ENCODE peak calls at places on chromosomes 13 and 19, in eight cellular contexts. M is left ventricle myocardium inferior; X is mesendoderm; L is naive thymus-derived CD4-positive, alpha-beta T cell; Z is CD8-positive, alpha-beta T cell; Q is heart left ventricle; P is dorsolateral prefrontal cortex; A is tibial nerve. N is an unnamed sample.

GRCh38 chr13:34070006-34070405 is 252.1 kb downstream of the RFC3 start:
- DNase-seq in Z (no peak), L (no peak), X (no peak), Q (no peak), A (no peak), P (no peak), M (no peak), N (no peak)

GRCh38 chr13:21014139-21014665 is 47.2 kb downstream of the LATS2 start:
- DNase-seq in X (no peak), P (no peak), Z (no peak), M (no peak), Q (no peak), A (no peak), L (no peak), N (no peak)

GRCh38 chr13:41833201-41833600 is 127.7 kb downstream of the VWA8 start:
- DNase-seq in A (no peak), Q (no peak), M (no peak), X (no peak), Z (no peak), P (no peak), L (no peak), N (no peak)

GRCh38 chr19:45645068-45645630 is 6.0 kb upstream of the EML2 start:
- DNase-seq in L (no peak), X (no peak), Q (no peak), P (no peak), A (no peak), Z (no peak), M (no peak), N (no peak)

GRCh38 chr19:22623841-22624221 is 10.3 kb upstream of the ZNF492 start:
- DNase-seq in M (no peak), L (no peak), A (no peak), P (no peak), Q (no peak), Z (no peak), X (no peak), N (no peak)

GRCh38 chr13:30868806-30869470 is 37.1 kb upstream of the MEDAG start:
- DNase-seq in L (no peak), Q (no peak), M (no peak), A (no peak), P (no peak), Z (no peak), X (peak; percentile 25), N (no peak)

GRCh38 chr13:37417042-37417441 is 181.5 kb downstream of the POSTN start:
- DNase-seq in P (no peak), Z (no peak), X (no peak), M (no peak), L (no peak), A (no peak), Q (no peak), N (no peak)

GRCh38 chr13:75416327-75417005 is 65.5 kb downstream of the TBC1D4 start:
- DNase-seq in P (no peak), Q (no peak), X (peak; percentile 42), A (no peak), L (no peak), M (no peak), Z (no peak), N (no peak)

GRCh38 chr19:3620817-3621547 is 5.6 kb downstream of the CACTIN start:
- DNase-seq in L (no peak), M (no peak), P (no peak), Q (no peak), Z (no peak), X (no peak), A (no peak), N (no peak)

GRCh38 chr19:30590596-30591229 is 218.5 kb downstream of the ZNF536 start:
- DNase-seq in Z (no peak), L (no peak), X (no peak), M (no peak), Q (no peak), P (peak; percentile 72), A (no peak), N (peak; percentile 20)

GRCh38 chr13:45180713-45181601 is 19.9 kb downstream of the KCTD4 start:
- DNase-seq in P (no peak), L (no peak), A (no peak), X (no peak), M (no peak), Q (no peak), Z (no peak), N (no peak)

GRCh38 chr19:4319067-4319718 is 14.8 kb downstream of the FSD1 start:
- DNase-seq in Q (no peak), Z (no peak), X (no peak), A (no peak), L (no peak), P (no peak), M (no peak), N (no peak)

GRCh38 chr19:7860166-7860901 is 13.9 kb downstream of the PRR36 start:
- DNase-seq in P (no peak), Q (no peak), A (no peak), L (no peak), M (no peak), X (no peak), Z (no peak), N (no peak)

GRCh38 chr13:27851049-27851448 is 58.8 kb downstream of the GSX1 start:
- DNase-seq in P (no peak), M (no peak), Q (no peak), X (no peak), L (no peak), Z (no peak), A (no peak), N (no peak)

GRCh38 chr13:27853345-27853744 is 61.1 kb downstream of the GSX1 start:
- DNase-seq in P (no peak), M (no peak), A (no peak), Z (no peak), Q (no peak), L (no peak), X (no peak), N (no peak)

GRCh38 chr13:27853871-27854270 is 61.6 kb downstream of the GSX1 start:
- DNase-seq in Q (no peak), M (no peak), P (no peak), A (no peak), Z (no peak), L (no peak), X (no peak), N (no peak)

GRCh38 chr13:27851481-27851880 is 59.2 kb downstream of the GSX1 start:
- DNase-seq in P (no peak), Z (no peak), M (no peak), Q (no peak), A (no peak), X (no peak), L (no peak), N (no peak)

DNA sequence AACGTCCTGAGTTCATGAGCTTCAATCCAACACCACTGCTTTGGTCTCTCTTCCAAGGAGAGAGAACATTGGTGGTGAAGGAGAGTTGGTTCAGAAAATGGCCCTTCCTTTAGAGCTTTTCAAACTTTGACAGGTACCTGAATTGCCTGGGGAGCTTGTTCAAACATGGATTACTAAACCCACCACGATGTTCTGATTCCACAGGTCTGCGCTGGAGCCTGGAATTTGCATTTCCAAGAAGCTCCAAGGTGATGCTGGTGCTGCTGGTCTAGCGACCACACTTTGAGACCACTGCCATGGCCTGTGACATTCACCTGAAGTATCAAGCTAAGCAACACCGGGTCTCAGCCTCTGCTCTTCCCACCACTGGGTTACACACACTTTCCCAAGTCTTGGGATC is 60.2 kb downstream of the GSX1 start:
- DNase-seq in A (no peak), Q (no peak), M (no peak), L (no peak), X (no peak), P (no peak), Z (no peak), N (no peak)
- H3K27me3 ChIP-seq in A (no peaks in the 10 kb centered on the region), Q (peaks cover 28% of the 10 kb centered on the region), M (peaks cover 83% of the 10 kb centered on the region), L (no peaks in the 10 kb centered on the region), X (no peaks in the 10 kb centered on the region), P (peaks cover 16% of the 10 kb centered on the region), Z (no peaks in the 10 kb centered on the region), N (peaks cover 9% of the 10 kb centered on the region)

DNA sequence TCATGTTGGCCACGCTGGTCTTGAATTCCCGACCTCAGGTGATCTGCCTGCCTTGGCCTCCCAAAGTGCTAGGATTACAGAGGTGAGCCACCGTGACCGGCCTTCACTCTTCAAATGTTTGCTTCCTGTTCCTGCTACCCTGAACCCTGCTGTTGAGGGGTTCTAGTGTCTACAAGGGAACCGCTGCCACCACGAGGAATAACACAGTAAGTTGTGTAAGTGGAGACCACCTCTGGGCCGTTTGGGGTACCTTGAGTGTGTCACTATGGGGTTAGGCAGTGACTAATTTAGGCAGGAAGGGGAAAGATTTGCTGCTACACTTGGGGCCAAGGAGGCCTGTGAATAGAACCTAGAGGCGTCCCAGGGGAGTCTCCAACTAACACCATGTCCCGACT is 2.2 kb upstream of the MYADM start:
- DNase-seq in Q (no peak), A (no peak), Z (no peak), M (no peak), P (no peak), X (no peak), L (no peak), N (no peak)
- H3K4me3 ChIP-seq in Q (peak overlapping the region; percentile 94), A (peak overlapping the region; percentile 83), Z (peak overlapping the region; percentile 64), M (peak overlapping the region; percentile 82), P (peak overlapping the region; percentile 80), X (no peak overlapping the region), L (peak overlapping the region; percentile 73), N (no peak overlapping the region)

DNA sequence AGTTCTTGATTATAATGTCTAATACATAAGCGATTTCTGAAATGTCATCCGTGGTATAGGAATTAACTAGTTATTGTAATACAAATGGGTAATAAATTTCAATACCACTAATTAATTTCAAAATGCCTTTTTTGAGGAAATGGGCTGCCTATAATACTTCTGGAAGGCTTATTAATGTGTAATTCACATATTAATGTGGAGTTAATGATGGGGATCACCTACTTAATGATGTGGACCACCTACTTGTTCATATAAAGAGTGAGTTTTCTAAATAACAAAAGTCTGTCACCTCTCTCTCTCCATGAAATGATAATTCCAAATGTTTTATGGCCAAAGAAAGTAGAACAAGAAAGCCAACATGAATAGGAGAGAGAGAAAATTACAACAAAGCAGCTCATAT is 913.8 kb upstream of the GPC6 start:
- DNase-seq in M (no peak), L (no peak), X (no peak), Z (no peak), P (no peak), A (no peak), Q (no peak), N (no peak)
- H3K27me3 ChIP-seq in M (no peaks in the 10 kb centered on the region), L (no peaks in the 10 kb centered on the region), X (no peaks in the 10 kb centered on the region), Z (no peaks in the 10 kb centered on the region), P (no peaks in the 10 kb centered on the region), A (no peaks in the 10 kb centered on the region), Q (no peaks in the 10 kb centered on the region), N (no peaks in the 10 kb centered on the region)

GRCh38 chr13:79451500-79451962 is 29.4 kb upstream of the NDFIP2 start:
- DNase-seq in M (no peak), Q (no peak), A (no peak), Z (peak; percentile 79), L (peak; percentile 37), X (peak; percentile 83), P (no peak), N (peak; percentile 79)
- H3K4me3 ChIP-seq in M (no peak overlapping the region), Q (no peak overlapping the region), A (no peak overlapping the region), Z (no peak overlapping the region), L (no peak overlapping the region), X (no peak overlapping the region), P (no peak overlapping the region), N (no peak overlapping the region)